ENCODE peak calls at places on chromosomes 1 and 21, in five cellular contexts. E, M, U, O and J are unnamed samples. For H3K27me3 and H3K36me3, the result is how much of the 10 kb centered on the place peaks cover.

GRCh38 chr1:114235956-114236355 is 82.3 kb upstream of the SYT6 start:
- DNase-seq in M (no peak), E (no peak), U (no peak), O (no peak), J (no peak)

GRCh38 chr1:29630756-29631155 is 394.4 kb downstream of the PTPRU start:
- DNase-seq in E (no peak), O (no peak), U (no peak), M (no peak), J (no peak)

GRCh38 chr1:54153548-54154439 is 994 bp upstream of the CDCP2 start:
- DNase-seq in O (peak), M (peak), U (peak), E (peak), J (peak)

GRCh38 chr1:233237623-233238022 is 57.9 kb downstream of the PCNX2 start:
- DNase-seq in U (no peak), O (no peak), E (no peak), M (no peak), J (no peak)

GRCh38 chr1:93471911-93472310 is 24.0 kb downstream of the FNBP1L start:
- DNase-seq in E (no peak), U (no peak), M (peak), O (no peak), J (no peak)

GRCh38 chr1:228006034-228006792 is 585 bp upstream of the WNT3A start:
- DNase-seq in E (no peak), M (peak), U (no peak), O (peak), J (peak)

GRCh38 chr1:77322061-77322900 is 40.5 kb downstream of the AK5 start:
- DNase-seq in M (peak), O (no peak), U (no peak), E (peak), J (peak)

GRCh38 chr1:158833269-158833668 is 2.1 kb downstream of the MNDA start:
- DNase-seq in M (no peak), O (no peak), E (no peak), U (no peak), J (no peak)

GRCh38 chr1:40817791-40818263 is 34.2 kb downstream of the KCNQ4 start:
- DNase-seq in M (no peak), O (no peak), U (no peak), E (no peak), J (peak)

GRCh38 chr1:169106921-169107672 is 607 bp downstream of the ATP1B1 start:
- DNase-seq in O (no peak), U (no peak), M (peak), E (no peak), J (no peak)

GRCh38 chr1:25435315-25436103 is 4.8 kb downstream of the MACO1 start:
- DNase-seq in M (no peak), U (no peak), O (no peak), E (peak), J (no peak)

GRCh38 chr1:41662656-41663437 is 178.4 kb upstream of the EDN2 start:
- DNase-seq in E (peak), U (peak), O (no peak), M (peak), J (peak)

GRCh38 chr1:10263450-10264082 is 53.2 kb downstream of the KIF1B start:
- DNase-seq in O (no peak), M (no peak), E (peak), U (no peak), J (no peak)

GRCh38 chr1:85244271-85245053 is 15.0 kb downstream of the C1orf52 start:
- DNase-seq in E (no peak), U (no peak), O (no peak), M (peak), J (no peak)

GRCh38 chr1:21241761-21242581 is 48.3 kb downstream of the ECE1 start:
- DNase-seq in U (no peak), M (no peak), O (no peak), E (no peak), J (no peak)

GRCh38 chr1:113792986-113793385 is 19.3 kb downstream of the RSBN1 start:
- DNase-seq in U (no peak), E (peak), O (no peak), M (no peak), J (no peak)

GRCh38 chr1:230785643-230786405 is 38.6 kb downstream of the CAPN9 start:
- DNase-seq in E (no peak), M (no peak), O (no peak), U (no peak), J (no peak)

GRCh38 chr1:205576805-205577761 is 54.7 kb downstream of the ELK4 start:
- DNase-seq in M (peak), U (no peak), O (no peak), E (no peak), J (no peak)

GRCh38 chr1:10561497-10561896 is 86.7 kb downstream of the PEX14 start:
- DNase-seq in E (peak), U (no peak), O (no peak), M (no peak), J (no peak)

GRCh38 chr1:101120868-101121267 is 95.3 kb upstream of the DPH5 start:
- DNase-seq in O (no peak), U (no peak), M (no peak), E (no peak), J (no peak)

GRCh38 chr1:228276901-228277490 is 69.2 kb downstream of the OBSCN start:
- DNase-seq in U (no peak), E (no peak), M (no peak), O (no peak), J (peak)

DNA sequence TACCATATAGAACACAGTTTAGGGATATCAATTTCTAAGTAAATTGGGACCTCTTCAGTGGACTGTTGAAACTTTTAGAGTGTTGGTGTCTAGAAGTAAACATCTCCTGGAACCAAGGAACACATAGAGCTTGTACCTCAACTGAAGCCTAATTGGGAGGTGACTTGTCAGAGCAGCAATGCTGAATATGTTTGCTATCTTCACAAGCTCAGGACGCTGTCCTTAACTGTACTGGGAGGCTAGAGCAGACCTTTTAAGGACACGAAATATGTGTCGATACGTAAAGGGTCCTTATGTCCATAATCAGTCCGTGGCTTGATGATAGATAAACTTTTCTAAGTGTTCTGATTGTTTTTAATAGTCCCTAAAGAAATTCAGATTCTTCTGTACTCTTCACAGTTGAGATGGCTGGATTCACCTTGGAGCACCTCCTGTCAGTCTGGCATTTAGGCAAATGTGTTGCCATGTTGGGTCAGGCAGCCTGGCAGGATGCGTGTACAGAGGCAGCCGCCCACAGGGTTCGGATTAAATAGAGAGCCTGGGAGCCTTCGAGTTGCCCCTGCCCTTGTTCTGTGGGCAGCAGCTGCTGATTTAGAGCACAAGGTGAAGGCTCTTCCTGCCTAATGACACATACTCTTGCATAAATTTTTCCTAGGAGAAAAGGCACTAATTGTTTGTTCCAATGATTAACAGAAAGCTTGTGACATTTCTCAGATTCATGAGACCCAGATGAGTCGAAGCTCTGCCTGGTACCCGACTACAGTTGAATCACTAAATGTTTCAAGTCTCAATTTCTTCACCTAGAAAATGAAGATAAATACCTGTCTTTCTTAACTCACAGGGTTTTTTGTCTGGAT is 3.6 kb downstream of the ACTN2 start:
- DNase-seq in M (no peak), E (peak), U (no peak), O (no peak), J (no peak)
- H3K4me3 ChIP-seq in M (no peak), E (no peak), U (peak), O (no peak), J (no peak)

DNA sequence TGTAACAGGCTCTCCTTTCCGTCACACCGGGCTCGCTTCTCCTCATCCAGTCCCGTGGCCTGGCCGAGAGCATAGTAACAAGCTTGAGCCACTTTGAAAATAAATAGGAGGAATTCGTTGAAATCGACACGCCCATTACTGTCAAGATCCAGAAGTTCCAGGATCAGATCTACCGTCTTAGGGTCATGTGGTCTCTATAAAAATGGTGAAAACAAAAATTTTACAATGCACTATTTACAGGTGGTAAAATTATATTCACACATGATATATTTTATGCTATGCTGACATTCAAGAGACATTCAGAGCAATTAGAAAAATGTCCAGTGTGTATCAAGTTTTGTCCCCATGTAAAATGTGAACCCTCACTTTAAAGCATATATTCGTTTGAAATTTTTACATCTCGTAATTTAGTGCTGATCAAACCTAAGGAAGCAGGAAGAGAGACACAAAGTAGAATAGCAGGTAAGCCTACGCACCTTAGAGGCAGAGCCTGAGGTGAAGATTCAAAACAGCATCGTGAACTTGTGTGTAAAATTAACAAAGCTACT is 2.3 kb downstream of the TCHH start:
- DNase-seq in M (no peak), E (no peak), O (no peak), U (no peak), J (no peak)
- H3K27me3 ChIP-seq in M (half or more), E (half or more), O (half or more), U (under half), J (half or more)

GRCh38 chr21:36247316-36247715 is 72.7 kb upstream of the MORC3 start:
- DNase-seq in E (no peak), O (no peak), M (peak), U (no peak), J (no peak)

GRCh38 chr21:36250423-36251075 is 69.4 kb upstream of the MORC3 start:
- DNase-seq in O (no peak), M (no peak), U (no peak), E (no peak), J (peak)

GRCh38 chr21:36245649-36246048 is 74.3 kb upstream of the MORC3 start:
- DNase-seq in U (no peak), M (no peak), E (no peak), O (no peak), J (peak)

GRCh38 chr21:36246080-36246631 is 73.8 kb upstream of the MORC3 start:
- DNase-seq in M (no peak), O (peak), E (no peak), U (no peak), J (peak)

DNA sequence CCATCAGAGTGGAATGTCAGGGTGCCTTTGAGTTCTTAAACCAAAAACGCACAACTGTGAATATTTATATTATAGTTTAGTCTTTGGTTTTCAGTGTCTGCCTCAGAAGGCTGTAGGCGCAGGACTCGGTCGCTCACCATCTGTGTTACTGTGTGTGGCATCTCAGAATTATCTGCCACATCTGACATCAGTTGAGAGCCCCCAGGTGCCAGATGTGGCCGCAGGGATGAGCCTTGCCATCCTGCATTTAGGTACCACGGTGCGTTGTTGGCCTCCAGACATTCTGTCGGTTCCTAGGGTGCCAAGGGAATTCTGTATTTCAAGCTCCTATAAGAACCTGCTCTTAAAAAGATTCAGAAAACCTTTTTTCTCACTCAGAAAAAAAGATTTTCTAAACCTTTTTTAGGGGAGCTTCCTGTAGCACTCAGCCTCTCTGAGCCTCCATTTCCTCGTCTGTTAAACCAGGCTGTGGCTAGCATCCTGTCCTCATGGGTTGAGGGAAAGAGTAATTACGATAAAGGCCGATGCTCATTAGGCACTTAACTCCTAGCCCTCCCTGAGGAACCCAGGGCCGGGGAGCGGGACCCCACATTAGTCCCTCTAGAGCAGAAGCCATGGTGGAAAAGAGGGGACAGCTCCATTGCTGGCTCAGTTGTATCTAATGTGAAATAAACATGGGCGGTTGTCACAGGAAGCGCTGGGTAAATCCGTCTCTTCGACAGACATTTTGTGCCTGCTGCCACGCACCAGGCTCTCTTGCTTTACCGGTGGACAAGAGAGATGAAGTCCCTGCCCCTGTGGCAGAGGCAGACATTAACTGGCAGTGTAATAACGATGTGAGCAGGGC is 70.2 kb upstream of the MORC3 start:
- DNase-seq in E (no peak), U (no peak), O (no peak), M (no peak), J (no peak)
- H3K36me3 ChIP-seq in E (under half), U (under half), O (under half), M (under half), J (under half)

DNA sequence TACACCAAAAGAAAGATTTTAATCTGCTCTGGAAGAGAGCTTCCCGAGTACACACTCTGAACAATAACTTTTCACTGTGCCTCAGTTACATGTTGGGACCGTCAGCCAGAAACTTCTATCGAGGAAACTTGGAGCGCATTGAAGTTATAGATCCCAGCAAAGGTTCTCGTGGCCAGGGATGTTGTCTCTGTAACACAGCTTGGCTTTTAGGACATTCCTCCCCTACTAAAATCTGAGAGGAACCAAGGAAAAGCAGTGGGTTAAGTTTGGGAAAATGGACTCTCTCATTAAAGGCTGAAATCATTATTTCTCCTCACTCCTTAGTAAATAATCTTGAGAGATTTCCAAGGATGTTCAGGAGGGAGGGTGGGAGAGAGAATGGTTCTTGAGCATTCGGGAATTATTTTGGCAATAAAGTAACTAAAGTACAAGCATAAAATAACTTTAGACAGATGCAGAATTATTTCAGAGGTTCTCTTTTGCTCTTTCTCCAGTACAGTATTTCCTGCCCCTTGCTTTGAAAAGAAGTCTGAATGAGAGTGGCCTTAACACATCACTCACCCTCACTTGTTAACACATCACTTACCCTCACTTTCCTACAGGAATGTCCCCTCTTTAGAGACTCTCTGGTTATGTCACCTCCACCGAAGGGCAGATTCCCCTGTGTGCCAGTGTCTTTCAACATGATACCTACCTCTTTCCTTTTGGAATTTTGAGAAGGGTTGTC is 1.8 kb upstream of the NFIA start:
- DNase-seq in U (no peak), M (peak), O (no peak), E (no peak), J (no peak)
- H3K4me3 ChIP-seq in U (peak), M (peak), O (peak), E (no peak), J (peak)

DNA sequence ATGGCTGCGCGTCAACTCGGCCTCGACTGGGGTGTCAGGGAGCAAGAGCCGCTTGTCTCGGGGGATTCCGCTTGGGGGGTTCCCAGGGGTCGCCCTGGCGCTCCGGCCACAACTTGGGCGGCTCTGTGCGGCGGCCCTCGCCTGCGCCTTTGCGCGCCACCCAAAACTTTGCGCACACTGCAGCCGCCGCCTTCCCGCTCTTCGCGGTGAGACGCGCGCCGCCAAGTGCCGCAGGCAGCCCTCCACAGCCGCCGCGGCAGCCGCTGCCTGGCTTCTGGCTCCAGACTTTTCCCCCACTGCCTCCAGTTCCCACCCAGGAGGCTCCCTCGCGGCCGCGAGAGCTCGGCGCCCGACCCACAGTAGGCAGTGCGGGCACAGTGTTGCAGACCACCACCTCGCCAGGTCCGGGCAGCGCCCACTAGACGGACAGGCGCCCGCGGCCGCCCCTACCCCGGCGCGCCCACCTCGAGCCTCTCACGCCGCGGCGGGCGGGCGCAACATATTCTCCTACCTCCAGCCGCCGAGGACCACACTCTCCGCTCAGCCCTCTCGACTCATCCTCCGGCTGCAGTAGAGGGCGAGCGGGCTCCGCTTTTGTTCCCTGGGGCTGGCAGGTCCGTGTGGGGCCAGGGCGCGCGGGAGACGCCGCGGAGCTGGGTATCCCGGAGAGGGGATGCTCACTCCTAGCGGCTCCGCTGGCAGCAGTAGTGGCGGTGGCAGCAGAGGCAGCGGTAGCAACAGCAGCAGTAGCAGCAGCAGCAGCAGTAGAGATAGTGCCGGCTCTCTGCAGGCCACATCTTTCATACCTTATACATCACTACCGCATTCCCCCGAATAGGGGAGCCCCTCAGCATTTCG is 296.6 kb downstream of the OMA1 start:
- DNase-seq in U (no peak), O (no peak), M (peak), E (peak), J (peak)
- H3K27me3 ChIP-seq in U (under half), O (under half), M (under half), E (under half), J (under half)

DNA sequence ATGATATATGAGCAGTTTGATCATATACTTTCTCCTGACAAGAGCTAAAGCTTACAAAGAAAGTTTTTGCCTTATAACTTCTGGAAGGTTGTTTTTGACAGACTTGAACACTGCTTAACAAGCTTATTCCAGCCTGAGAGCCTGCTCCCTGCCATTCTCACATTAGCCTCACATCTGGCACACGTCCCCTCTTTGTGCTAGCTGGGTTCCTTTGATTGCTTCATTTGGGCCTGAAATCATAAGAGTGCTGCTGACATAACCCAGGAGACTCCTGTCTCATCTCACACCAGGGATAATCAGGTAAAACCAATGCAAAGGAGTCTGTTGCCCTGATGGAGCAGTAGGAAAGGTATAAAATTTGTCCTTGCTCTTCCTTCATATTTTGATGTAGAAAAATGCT is 1411.7 kb upstream of the B3GALT2 start:
- DNase-seq in U (no peak), M (no peak), O (no peak), E (no peak), J (no peak)
- H3K36me3 ChIP-seq in U (under half), M (under half), O (under half), E (under half), J (under half)

GRCh38 chr1:231814031-231814430 is 187.4 kb downstream of the DISC1 start:
- DNase-seq in O (no peak), E (no peak), M (no peak), U (no peak), J (no peak)
- H3K4me3 ChIP-seq in O (no peak), E (no peak), M (no peak), U (no peak), J (no peak)

GRCh38 chr1:222225171-222225570 is 322.7 kb downstream of the HHIPL2 start:
- DNase-seq in M (peak), O (no peak), U (no peak), E (peak), J (no peak)
- H3K27me3 ChIP-seq in M (under half), O (under half), U (under half), E (under half), J (under half)

GRCh38 chr1:27755286-27755685 is 17.7 kb upstream of the STX12 start:
- DNase-seq in U (no peak), M (no peak), E (no peak), O (no peak), J (no peak)

GRCh38 chr1:27755865-27756264 is 17.2 kb upstream of the STX12 start:
- DNase-seq in O (no peak), M (no peak), E (no peak), U (no peak), J (no peak)

GRCh38 chr1:27752372-27752771 is 20.6 kb upstream of the STX12 start:
- DNase-seq in O (no peak), E (no peak), U (no peak), M (no peak), J (no peak)
- H3K36me3 ChIP-seq in O (under half), E (under half), U (under half), M (under half), J (under half)